ENCODE peak calls at places on chromosomes 7 and 10, in six cellular contexts. M, I, O, H, E and V are unnamed samples.

GRCh38 chr10:118827466-118828155 is 72.8 kb upstream of the CACUL1 start:
- DNase-seq in M (no peak), I (no peak), O (no peak), H (no peak), E (no peak), V (no peak)

GRCh38 chr10:26879744-26880143 is 19.0 kb upstream of the ABI1 start:
- DNase-seq in M (peak), I (no peak), O (no peak), H (peak), E (no peak), V (peak)

GRCh38 chr10:132675031-132675740 is 110.8 kb downstream of the NKX6-2 start:
- DNase-seq in M (no peak), I (no peak), O (no peak), H (no peak), E (no peak), V (no peak)

GRCh38 chr7:141541375-141541774 is 9.8 kb upstream of the AGK start:
- DNase-seq in M (no peak), I (no peak), O (no peak), H (no peak), E (no peak), V (no peak)

GRCh38 chr10:80154978-80155695 is 22.6 kb downstream of the PLAC9 start:
- DNase-seq in M (no peak), I (peak), O (no peak), H (no peak), E (no peak), V (no peak)

GRCh38 chr7:106652909-106653308 is 8.0 kb downstream of the CCDC71L start:
- DNase-seq in M (no peak), I (no peak), O (no peak), H (no peak), E (no peak), V (no peak)

GRCh38 chr7:71414490-71414889 is 282.5 kb downstream of the GALNT17 start:
- DNase-seq in M (peak), I (no peak), O (no peak), H (no peak), E (no peak), V (no peak)

GRCh38 chr7:137984181-137985041 is 17.5 kb downstream of the CREB3L2 start:
- DNase-seq in M (no peak), I (no peak), O (no peak), H (no peak), E (no peak), V (no peak)

GRCh38 chr7:131197920-131198610 is 129.6 kb upstream of the MKLN1 start:
- DNase-seq in M (no peak), I (no peak), O (peak), H (no peak), E (no peak), V (no peak)

GRCh38 chr7:1691601-1692499 is 21.8 kb downstream of the ELFN1 start:
- DNase-seq in M (peak), I (no peak), O (peak), H (no peak), E (peak), V (no peak)

GRCh38 chr10:59240581-59241183 is 64.2 kb downstream of the PHYHIPL start:
- DNase-seq in M (no peak), I (peak), O (peak), H (peak), E (no peak), V (no peak)

GRCh38 chr7:95808396-95808795 is 36.0 kb downstream of the DYNC1I1 start:
- DNase-seq in M (no peak), I (no peak), O (no peak), H (no peak), E (no peak), V (no peak)

GRCh38 chr10:11236234-11236633 is 218.6 kb downstream of the CELF2 start:
- DNase-seq in M (no peak), I (no peak), O (no peak), H (no peak), E (no peak), V (no peak)

GRCh38 chr10:92177546-92177945 is 113.3 kb downstream of the CPEB3 start:
- DNase-seq in M (no peak), I (no peak), O (no peak), H (no peak), E (no peak), V (no peak)

GRCh38 chr10:6625428-6625827 is 45.4 kb upstream of the PRKCQ start:
- DNase-seq in M (no peak), I (no peak), O (no peak), H (no peak), E (no peak), V (no peak)

GRCh38 chr7:96380111-96380512 is 58.2 kb upstream of the SLC25A13 start:
- DNase-seq in M (no peak), I (no peak), O (no peak), H (peak), E (no peak), V (peak)

GRCh38 chr10:119494224-119495060 is 48.1 kb downstream of the RGS10 start:
- DNase-seq in M (no peak), I (no peak), O (no peak), H (no peak), E (no peak), V (no peak)

GRCh38 chr10:31343551-31343950 is 24.5 kb downstream of the ZEB1 start:
- DNase-seq in M (no peak), I (no peak), O (no peak), H (no peak), E (no peak), V (no peak)

GRCh38 chr7:151316896-151317295 is 24.7 kb upstream of the NUB1 start:
- DNase-seq in M (no peak), I (no peak), O (no peak), H (no peak), E (no peak), V (no peak)

GRCh38 chr10:44238212-44238611 is 146.7 kb downstream of the CXCL12 start:
- DNase-seq in M (no peak), I (no peak), O (no peak), H (no peak), E (no peak), V (no peak)

GRCh38 chr7:88928266-88928665 is 132.7 kb upstream of the TEX47 start:
- DNase-seq in M (no peak), I (no peak), O (no peak), H (no peak), E (no peak), V (no peak)

GRCh38 chr10:6532321-6532720 is 47.8 kb downstream of the PRKCQ start:
- DNase-seq in M (no peak), I (no peak), O (no peak), H (no peak), E (no peak), V (no peak)

GRCh38 chr10:112728118-112728963 is 221.7 kb upstream of the TCF7L2 start:
- DNase-seq in M (no peak), I (no peak), O (no peak), H (no peak), E (no peak), V (no peak)

GRCh38 chr10:45470098-45471012 is 96.3 kb downstream of the ALOX5 start:
- DNase-seq in M (no peak), I (no peak), O (no peak), H (no peak), E (no peak), V (no peak)

GRCh38 chr7:80699656-80700318 is 61.3 kb downstream of the CD36 start:
- DNase-seq in M (no peak), I (no peak), O (no peak), H (no peak), E (no peak), V (no peak)

GRCh38 chr7:86469680-86470295 is 173.9 kb upstream of the GRM3 start:
- DNase-seq in M (no peak), I (peak), O (peak), H (peak), E (peak), V (peak)

GRCh38 chr10:48291190-48291589 is 15.3 kb upstream of the MAPK8 start:
- DNase-seq in M (no peak), I (no peak), O (no peak), H (no peak), E (no peak), V (no peak)

GRCh38 chr7:38335490-38336135 is 62.2 kb upstream of the TARP start:
- DNase-seq in M (peak), I (peak), O (peak), H (peak), E (peak), V (peak)

GRCh38 chr7:79272066-79272669 is 181.3 kb downstream of the MAGI2 start:
- DNase-seq in M (no peak), I (no peak), O (peak), H (no peak), E (no peak), V (peak)

GRCh38 chr7:29239638-29240037 is 45.1 kb downstream of the CHN2 start:
- DNase-seq in M (no peak), I (no peak), O (no peak), H (no peak), E (no peak), V (no peak)

GRCh38 chr10:58741673-58742072 is 229.0 kb downstream of the BICC1 start:
- DNase-seq in M (no peak), I (no peak), O (no peak), H (no peak), E (no peak), V (no peak)

GRCh38 chr7:70092314-70093303 is 494.3 kb downstream of the AUTS2 start:
- DNase-seq in M (peak), I (no peak), O (no peak), H (peak), E (no peak), V (peak)

GRCh38 chr7:124801330-124801895 is 35.8 kb upstream of the GPR37 start:
- DNase-seq in M (no peak), I (no peak), O (no peak), H (no peak), E (no peak), V (no peak)

GRCh38 chr7:82534687-82535086 is 91.1 kb upstream of the CACNA2D1 start:
- DNase-seq in M (no peak), I (no peak), O (no peak), H (no peak), E (no peak), V (no peak)

GRCh38 chr10:75396861-75397570 is 4.5 kb downstream of the ZNF503 start:
- DNase-seq in M (peak), I (no peak), O (no peak), H (no peak), E (no peak), V (no peak)

GRCh38 chr10:68133553-68133952 is 24.3 kb downstream of the MYPN start:
- DNase-seq in M (peak), I (no peak), O (no peak), H (no peak), E (no peak), V (no peak)